ENCODE peak calls at places on chromosomes 12 and 14, in five cellular contexts. L is GM12892, W is lower leg skin, S is A549, K is adrenal gland. J is an unnamed sample.
A peak's percentile ranks its signal among the peaks of the same experiment; 100 is the strongest.

GRCh38 chr12:68001486-68002466 is 12.5 kb downstream of the IFNG-AS1 start:
- DNase-seq in L (no peak), W (no peak), S (peak; percentile 33), K (no peak), J (peak; percentile 5)

GRCh38 chr12:126424696-126425095 is 1359.5 kb downstream of the AACS start:
- DNase-seq in L (no peak), W (no peak), S (no peak), K (no peak), J (no peak)

GRCh38 chr12:30978639-30979038 is 52.1 kb downstream of the TSPAN11 start:
- DNase-seq in L (no peak), W (peak; percentile 30), S (no peak), K (no peak), J (no peak)

GRCh38 chr12:67147447-67147846 is 121.7 kb upstream of the CAND1 start:
- DNase-seq in L (no peak), W (no peak), S (no peak), K (no peak), J (no peak)

GRCh38 chr12:30939234-30939633 is 12.7 kb downstream of the TSPAN11 start:
- DNase-seq in L (no peak), W (no peak), S (no peak), K (no peak), J (no peak)

GRCh38 chr12:88052686-88053085 is 23.5 kb upstream of the C12orf50 start:
- DNase-seq in L (no peak), W (no peak), S (peak; percentile 71), K (peak; percentile 10), J (peak; percentile 59)

GRCh38 chr14:104150201-104151027 is 12.0 kb downstream of the KIF26A start:
- DNase-seq in L (no peak), W (no peak), S (peak; percentile 40), K (peak; percentile 40), J (peak; percentile 82)

GRCh38 chr12:78666584-78666983 is 198.0 kb upstream of the SYT1 start:
- DNase-seq in L (no peak), W (no peak), S (no peak), K (no peak), J (no peak)

GRCh38 chr14:74620497-74620921 is 8.5 kb upstream of the LTBP2 start:
- DNase-seq in L (no peak), W (no peak), S (peak; percentile 71), K (no peak), J (peak; percentile 44)

GRCh38 chr12:121942145-121942718 is 23.8 kb downstream of the CFAP251 start:
- DNase-seq in L (no peak), W (no peak), S (no peak), K (no peak), J (no peak)

GRCh38 chr14:65780566-65780965 is 368.0 kb downstream of the FUT8 start:
- DNase-seq in L (no peak), W (no peak), S (no peak), K (no peak), J (no peak)

GRCh38 chr14:79196216-79196615 is 1015.1 kb downstream of the DIO2 start:
- DNase-seq in L (no peak), W (no peak), S (no peak), K (no peak), J (no peak)

GRCh38 chr14:21106191-21106505 is 5.3 kb downstream of the TMEM253 start:
- DNase-seq in L (no peak), W (no peak), S (peak; percentile 41), K (no peak), J (no peak)

GRCh38 chr12:72642726-72643125 is 370.6 kb downstream of the TRHDE start:
- DNase-seq in L (no peak), W (no peak), S (no peak), K (no peak), J (no peak)

DNA sequence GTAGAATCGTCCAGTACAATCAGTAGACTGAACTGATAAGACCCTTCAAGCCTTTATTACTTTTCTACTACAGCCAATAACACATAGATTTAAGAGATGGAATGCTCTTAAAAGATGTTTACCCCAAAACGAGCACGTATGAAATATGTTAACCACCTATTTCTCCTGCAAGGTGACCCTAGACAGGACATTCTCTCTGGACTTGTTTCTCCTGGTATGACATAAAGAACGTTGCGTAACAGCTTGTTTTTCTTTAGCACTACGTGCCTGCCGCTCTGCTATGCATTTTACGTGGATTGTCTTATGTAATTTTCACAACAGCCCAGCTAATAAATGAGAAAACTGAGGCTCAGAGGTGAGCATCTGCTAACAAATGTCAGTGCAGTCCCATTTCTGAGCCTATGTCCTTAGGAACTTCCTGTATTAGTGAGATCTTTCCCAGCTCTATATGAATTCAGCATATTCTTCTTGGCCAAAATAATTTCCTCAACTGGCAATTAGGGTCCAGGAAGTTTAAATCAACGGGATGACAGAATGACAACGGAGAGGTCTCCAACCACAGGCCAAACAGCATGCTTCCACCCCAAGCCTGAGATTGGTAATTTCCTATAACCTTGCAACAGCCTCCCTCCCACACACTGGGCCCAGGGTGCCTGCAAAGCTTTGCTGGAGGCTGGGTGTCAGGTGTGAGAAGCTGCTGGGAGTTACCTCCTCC is 3.7 kb downstream of the NFKBIA start:
- DNase-seq in L (no peak), W (no peak), S (no peak), K (peak; percentile 36), J (no peak)
- TF ChIP-seq POLR2A in L (peak; percentile 93), W (no peak), S (no peak), K (peak; percentile 35), J (peak; percentile 31)

GRCh38 chr12:7989827-7990491 is 42.6 kb upstream of the FOXJ2 start:
- DNase-seq in L (no peak), W (peak; percentile 71), S (no peak), K (peak; percentile 38), J (peak; percentile 88)
- TF ChIP-seq POLR2A in L (no peak), W (no peak), S (no peak), K (no peak), J (peak; percentile 37)

GRCh38 chr12:104486416-104486815 is 29.7 kb downstream of the CHST11 start:
- DNase-seq in L (no peak), W (no peak), S (no peak), K (no peak), J (peak; percentile 55)
- TF ChIP-seq POLR2A in L (no peak), W (no peak), S (no peak), K (no peak), J (no peak)

GRCh38 chr14:90607141-90607540 is 209.1 kb downstream of the TTC7B start:
- DNase-seq in L (no peak), W (no peak), S (no peak), K (no peak), J (no peak)
- TF ChIP-seq POLR2A in L (no peak), W (no peak), S (no peak), K (no peak), J (no peak)

DNA sequence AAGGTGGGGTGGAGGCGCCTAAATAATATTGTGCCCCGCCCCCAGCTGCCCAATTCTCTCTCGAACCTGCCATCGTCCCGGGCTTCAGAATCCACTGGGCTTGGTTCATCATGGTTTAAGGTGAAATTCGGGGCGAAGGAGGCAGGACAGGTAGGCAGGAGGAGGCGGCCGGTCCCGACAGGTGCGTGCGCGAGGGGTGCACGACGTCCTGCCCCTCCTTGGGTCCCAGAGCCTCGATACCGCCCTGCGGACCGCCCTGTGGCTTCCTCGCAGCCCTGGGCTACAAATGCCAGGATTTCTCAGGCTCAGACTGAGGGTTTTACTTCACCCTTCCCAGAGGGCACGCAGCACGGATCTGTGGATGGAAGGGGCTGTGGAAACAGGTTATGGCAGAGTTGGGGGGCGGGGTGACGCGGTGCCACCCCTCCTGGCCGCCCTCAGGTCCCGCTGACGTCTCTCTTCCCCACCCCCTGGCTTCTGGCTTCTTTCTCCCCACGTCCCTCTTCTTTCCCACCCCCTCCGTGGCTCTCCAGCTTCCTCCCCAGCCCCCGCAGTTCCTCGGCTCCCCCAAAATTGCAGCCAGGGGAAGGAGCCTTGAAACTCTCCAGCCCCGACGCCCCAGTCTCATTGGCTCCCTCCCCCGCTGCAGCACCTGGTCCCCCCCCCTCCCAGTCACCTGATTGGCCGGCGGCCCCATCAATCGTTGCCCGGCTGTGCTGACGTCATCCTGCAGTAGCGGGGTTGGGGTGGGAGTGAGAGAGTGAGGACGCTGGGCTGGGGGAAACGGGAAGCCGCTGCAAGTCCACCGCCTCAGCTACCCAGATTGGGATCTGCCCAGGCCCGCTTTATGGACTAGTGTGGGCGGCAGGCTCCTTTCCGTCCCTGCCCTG is at the start of gene CLSTN3:
- DNase-seq in L (peak; percentile 100), W (peak; percentile 55), S (no peak), K (peak; percentile 88), J (peak; percentile 85)
- TF ChIP-seq POLR2A in L (no peak), W (no peak), S (no peak), K (no peak), J (no peak)

GRCh38 chr12:32536000-32536345 is 136.6 kb downstream of the FGD4 start:
- DNase-seq in L (no peak), W (no peak), S (no peak), K (no peak), J (no peak)

GRCh38 chr12:32532951-32533350 is 133.6 kb downstream of the FGD4 start:
- DNase-seq in L (no peak), W (no peak), S (no peak), K (no peak), J (no peak)

GRCh38 chr12:32534698-32535097 is 135.3 kb downstream of the FGD4 start:
- DNase-seq in L (no peak), W (no peak), S (no peak), K (no peak), J (no peak)

GRCh38 chr12:32533971-32534590 is 134.7 kb downstream of the FGD4 start:
- DNase-seq in L (no peak), W (peak; percentile 75), S (peak; percentile 84), K (peak; percentile 69), J (peak; percentile 4)

GRCh38 chr12:32535260-32535999 is 136.1 kb downstream of the FGD4 start:
- DNase-seq in L (no peak), W (peak; percentile 58), S (peak; percentile 46), K (peak; percentile 84), J (peak; percentile 15)
- TF ChIP-seq POLR2A in L (no peak), W (no peak), S (no peak), K (peak; percentile 41), J (no peak)

GRCh38 chr14:90381011-90381790 is 15.6 kb upstream of the CALM1 start:
- DNase-seq in L (no peak), W (peak; percentile 52), S (no peak), K (peak; percentile 24), J (peak; percentile 22)
- TF ChIP-seq POLR2A in L (no peak), W (no peak), S (no peak), K (peak; percentile 46), J (no peak)

DNA sequence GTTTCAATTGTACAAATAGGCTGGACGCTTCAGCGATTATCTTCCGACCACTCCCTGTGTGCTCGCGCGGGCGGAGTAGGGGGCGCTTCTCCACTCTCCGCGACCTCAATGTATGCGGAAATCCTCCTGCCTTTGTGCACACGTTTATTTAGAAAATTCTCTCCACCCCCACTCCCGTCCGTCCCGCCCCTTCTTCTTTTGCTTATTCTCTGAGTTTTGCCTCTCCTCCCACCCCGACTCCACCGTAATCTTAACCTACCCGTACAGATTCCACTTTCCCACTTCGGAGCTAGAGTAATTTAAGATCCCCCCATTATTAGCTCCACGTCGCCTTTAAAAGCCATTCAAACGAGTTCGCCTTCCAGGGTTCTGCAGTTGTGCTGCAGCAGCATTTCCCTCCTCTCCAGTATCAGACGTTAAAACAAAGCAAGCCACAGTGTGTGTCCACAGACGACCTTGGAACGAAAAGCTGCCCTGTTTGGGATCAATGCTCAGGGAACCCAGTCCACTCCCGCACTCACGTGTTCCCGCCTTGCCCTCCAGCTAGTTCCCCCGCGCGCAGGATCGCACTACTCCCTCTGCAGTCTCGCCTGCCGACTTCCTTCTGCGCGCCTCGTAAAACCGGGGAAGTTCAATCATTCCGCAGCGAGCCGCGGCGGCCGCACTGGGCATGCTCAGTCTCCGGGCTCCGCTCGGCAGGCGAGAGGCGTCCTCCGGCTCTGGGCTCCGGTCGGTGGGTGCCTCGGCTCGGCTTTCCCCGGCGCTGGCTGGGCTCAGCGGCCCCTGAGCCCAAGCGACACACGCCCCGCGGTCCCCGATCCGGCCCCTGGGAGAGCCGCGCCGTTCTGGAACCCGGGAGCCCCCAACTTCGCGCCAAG is at the start of gene ANO6:
- DNase-seq in L (peak; percentile 54), W (peak; percentile 86), S (peak; percentile 93), K (peak; percentile 89), J (peak; percentile 76)
- TF ChIP-seq POLR2A in L (peak; percentile 86), W (no peak), S (peak; percentile 89), K (peak; percentile 95), J (peak; percentile 62)